ENCODE peak calls at places on chromosomes 3 and 15, in seven cellular contexts. I is mammary epithelial cell, N is GM23248, J is H1, P is hepatocyte, C is K562, B is fibroblast of lung. W is an unnamed sample.

GRCh38 chr15:66072616-66073361 is 180.8 kb downstream of the MEGF11 start:
- DNase-seq in I (no peak), N (no peak), J (no peak), P (no peak), C (no peak), B (no peak), W (no peak)

GRCh38 chr15:83289160-83289559 is 4.7 kb upstream of the BNC1 start:
- DNase-seq in I (peak; percentile 73), N (peak; percentile 87), J (no peak), P (no peak), C (no peak), B (no peak), W (no peak)

GRCh38 chr3:193297421-193297820 is 56.4 kb downstream of the PLAAT1 start:
- DNase-seq in I (no peak), N (peak; percentile 7), J (no peak), P (no peak), C (no peak), B (no peak), W (no peak)

GRCh38 chr3:170353485-170353884 is 4.0 kb upstream of the SKIL start:
- DNase-seq in I (no peak), N (no peak), J (peak; percentile 16), P (no peak), C (no peak), B (no peak), W (no peak)

GRCh38 chr15:62766599-62766998 is 275.9 kb upstream of the TPM1 start:
- DNase-seq in I (no peak), N (no peak), J (no peak), P (no peak), C (no peak), B (no peak), W (no peak)

GRCh38 chr3:138439646-138440045 is 5.2 kb downstream of the ESYT3 start:
- DNase-seq in I (no peak), N (peak; percentile 69), J (no peak), P (no peak), C (no peak), B (no peak), W (no peak)

GRCh38 chr15:48555244-48555804 is 90.2 kb downstream of the FBN1 start:
- DNase-seq in I (no peak), N (peak; percentile 97), J (no peak), P (peak; percentile 43), C (peak; percentile 83), B (peak; percentile 73), W (no peak)

GRCh38 chr3:42829628-42830436 is 20.6 kb downstream of the ACKR2 start:
- DNase-seq in I (no peak), N (no peak), J (no peak), P (no peak), C (no peak), B (no peak), W (no peak)

GRCh38 chr3:179037361-179037760 is 34.2 kb downstream of the ZMAT3 start:
- DNase-seq in I (peak; percentile 94), N (peak; percentile 99), J (no peak), P (peak; percentile 39), C (no peak), B (peak; percentile 42), W (peak; percentile 71)

GRCh38 chr3:131072099-131072559 is 45.5 kb downstream of the NEK11 start:
- DNase-seq in I (peak; percentile 25), N (peak; percentile 76), J (no peak), P (peak; percentile 5), C (peak; percentile 67), B (no peak), W (no peak)

GRCh38 chr3:16370872-16371740 is 106.1 kb downstream of the OXNAD1 start:
- DNase-seq in I (no peak), N (no peak), J (no peak), P (peak; percentile 20), C (peak; percentile 12), B (peak; percentile 31), W (no peak)
- H3K79me2 ChIP-seq in I (no peaks in the 10 kb centered on the region), N (no peaks in the 10 kb centered on the region), J (no peaks in the 10 kb centered on the region), P (no peaks in the 10 kb centered on the region), C (no peaks in the 10 kb centered on the region), B (no peaks in the 10 kb centered on the region), W (no peaks in the 10 kb centered on the region)

GRCh38 chr15:87816811-87817210 is 439.7 kb downstream of the NTRK3 start:
- DNase-seq in I (peak; percentile 96), N (peak; percentile 93), J (no peak), P (no peak), C (no peak), B (peak; percentile 84), W (peak; percentile 23)
- H3K79me2 ChIP-seq in I (no peaks in the 10 kb centered on the region), N (no peaks in the 10 kb centered on the region), J (no peaks in the 10 kb centered on the region), P (no peaks in the 10 kb centered on the region), C (no peaks in the 10 kb centered on the region), B (no peaks in the 10 kb centered on the region), W (no peaks in the 10 kb centered on the region)

GRCh38 chr3:120459196-120459595 is 8.4 kb upstream of the FSTL1 start:
- DNase-seq in I (no peak), N (no peak), J (no peak), P (no peak), C (no peak), B (no peak), W (no peak)
- H3K79me2 ChIP-seq in I (no peaks in the 10 kb centered on the region), N (no peaks in the 10 kb centered on the region), J (no peaks in the 10 kb centered on the region), P (no peaks in the 10 kb centered on the region), C (no peaks in the 10 kb centered on the region), B (no peaks in the 10 kb centered on the region), W (no peaks in the 10 kb centered on the region)

GRCh38 chr15:92992712-92993111 is 92.6 kb downstream of the CHD2 start:
- DNase-seq in I (no peak), N (no peak), J (no peak), P (no peak), C (no peak), B (no peak), W (no peak)

GRCh38 chr15:93001881-93002280 is 87.1 kb downstream of the RGMA start:
- DNase-seq in I (no peak), N (peak; percentile 32), J (no peak), P (no peak), C (no peak), B (peak; percentile 9), W (no peak)

GRCh38 chr15:93001156-93001555 is 87.9 kb downstream of the RGMA start:
- DNase-seq in I (no peak), N (no peak), J (no peak), P (no peak), C (no peak), B (no peak), W (no peak)

DNA sequence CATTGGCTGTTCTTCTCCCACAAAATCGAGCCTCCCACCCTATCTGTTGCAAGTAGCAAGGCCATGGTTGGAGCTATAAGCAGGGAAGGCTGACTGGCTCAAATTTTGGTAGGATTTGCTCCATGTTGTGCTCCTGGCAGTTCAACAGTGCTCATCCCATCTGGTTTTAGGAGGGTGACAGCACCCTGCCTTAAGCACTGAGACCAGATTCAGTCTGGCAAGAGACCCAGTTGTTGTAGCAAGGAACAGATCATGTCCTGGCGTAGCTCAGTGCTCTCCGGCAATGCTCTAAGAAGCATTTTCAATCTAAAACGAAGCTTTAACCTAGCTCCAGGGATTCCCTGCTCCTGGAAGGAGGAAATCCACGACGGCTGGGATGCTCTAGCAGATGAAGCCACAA is 91.2 kb downstream of the RGMA start:
- DNase-seq in I (no peak), N (no peak), J (no peak), P (no peak), C (no peak), B (no peak), W (no peak)
- H3K79me2 ChIP-seq in I (peaks cover 29% of the 10 kb centered on the region), N (peaks cover 95% of the 10 kb centered on the region), J (peaks cover 2% of the 10 kb centered on the region), P (peaks cover 72% of the 10 kb centered on the region), C (no peaks in the 10 kb centered on the region), B (no peaks in the 10 kb centered on the region), W (peaks cover 4% of the 10 kb centered on the region)

GRCh38 chr3:78976200-78976599 is 791.6 kb downstream of the ROBO1 start:
- DNase-seq in I (no peak), N (no peak), J (no peak), P (no peak), C (no peak), B (no peak), W (no peak)
- H3K79me2 ChIP-seq in I (peaks cover 26% of the 10 kb centered on the region), N (peaks cover 49% of the 10 kb centered on the region), J (peaks cover 94% of the 10 kb centered on the region), P (peaks cover 50% of the 10 kb centered on the region), C (no peaks in the 10 kb centered on the region), B (no peaks in the 10 kb centered on the region), W (peaks cover 15% of the 10 kb centered on the region)

GRCh38 chr15:64841258-64842098 is at the start of gene PLEKHO2:
- DNase-seq in I (peak; percentile 87), N (peak; percentile 98), J (peak; percentile 94), P (peak; percentile 96), C (peak; percentile 95), B (peak; percentile 96), W (no peak)
- H3K79me2 ChIP-seq in I (peaks cover 47% of the 10 kb centered on the region), N (peaks cover 47% of the 10 kb centered on the region), J (peaks cover 44% of the 10 kb centered on the region), P (peaks cover 43% of the 10 kb centered on the region), C (peaks cover 40% of the 10 kb centered on the region), B (peaks cover 47% of the 10 kb centered on the region), W (peaks cover 44% of the 10 kb centered on the region)

GRCh38 chr15:50907866-50908208 is 646 bp upstream of the AP4E1 start:
- DNase-seq in I (peak; percentile 36), N (peak; percentile 74), J (no peak), P (peak; percentile 51), C (peak; percentile 67), B (no peak), W (no peak)

GRCh38 chr15:50906954-50907865 is 1.3 kb upstream of the AP4E1 start:
- DNase-seq in I (peak; percentile 84), N (peak; percentile 31), J (no peak), P (peak; percentile 52), C (peak; percentile 69), B (no peak), W (no peak)

GRCh38 chr15:50908209-50909043 is at the start of gene AP4E1:
- DNase-seq in I (peak; percentile 90), N (peak; percentile 94), J (peak; percentile 97), P (peak; percentile 93), C (peak; percentile 95), B (peak; percentile 95), W (no peak)

GRCh38 chr15:50911001-50911400 is 2.5 kb downstream of the AP4E1 start:
- DNase-seq in I (no peak), N (peak; percentile 51), J (no peak), P (no peak), C (no peak), B (no peak), W (no peak)

DNA sequence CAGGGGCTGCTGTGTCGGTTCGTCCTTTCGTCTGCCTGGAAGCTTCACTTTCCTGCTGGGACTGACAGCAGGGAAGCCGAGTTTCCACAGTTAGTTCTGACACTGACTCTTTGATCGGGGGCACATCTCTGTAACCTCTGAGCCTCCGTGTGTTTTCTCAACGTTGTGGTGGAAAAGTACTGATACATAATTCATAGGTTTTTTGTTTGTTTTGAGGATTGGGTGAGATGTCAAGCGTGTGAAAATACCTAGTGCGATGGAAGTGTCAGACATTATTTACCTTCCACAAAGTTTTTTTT is 510 bp downstream of the AP4E1 start:
- DNase-seq in I (peak; percentile 52), N (no peak), J (no peak), P (no peak), C (no peak), B (no peak), W (no peak)
- H3K79me2 ChIP-seq in I (peaks cover 45% of the 10 kb centered on the region), N (peaks cover 37% of the 10 kb centered on the region), J (peaks cover 9% of the 10 kb centered on the region), P (peaks cover 22% of the 10 kb centered on the region), C (peaks cover 27% of the 10 kb centered on the region), B (peaks cover 9% of the 10 kb centered on the region), W (peaks cover 14% of the 10 kb centered on the region)

GRCh38 chr3:37993067-37993809 is 2.7 kb downstream of the VILL start:
- DNase-seq in I (no peak), N (no peak), J (no peak), P (no peak), C (no peak), B (no peak), W (no peak)
- H3K79me2 ChIP-seq in I (no peaks in the 10 kb centered on the region), N (no peaks in the 10 kb centered on the region), J (no peaks in the 10 kb centered on the region), P (peaks cover 13% of the 10 kb centered on the region), C (peaks cover 22% of the 10 kb centered on the region), B (no peaks in the 10 kb centered on the region), W (no peaks in the 10 kb centered on the region)

W was measured in keratinocyte.